ENCODE peak calls at places on chromosomes 16 and 17, in ten cellular contexts. X is stomach; W is DMS153; B is mucosa of descending colon; I is upper lobe of right lung; O is MV-4-11; K is activated naive CD4-positive, alpha-beta T cell treated with anti-CD3 and anti-CD28 coated beads, Interleukin-2, amount 50 U/mL, for 72 hours; V is hypothalamus; R is anterior cingulate cortex; F is iris pigment epithelial cell. H is an unnamed sample.

GRCh38 chr17:30379303-30380105 is 777 bp downstream of the CPD start:
- DNase-seq in K (no peak), X (peak; percentile 34), I (peak; percentile 73), O (no peak), W (no peak), B (peak; percentile 34), R (no peak), F (no peak), V (no peak), H (peak; percentile 47)

GRCh38 chr17:20008242-20009051 is 712 bp upstream of the SPECC1 start:
- DNase-seq in B (peak; percentile 17), O (no peak), F (peak; percentile 8), I (no peak), K (peak; percentile 60), R (no peak), X (no peak), W (no peak), V (no peak), H (peak; percentile 43)

GRCh38 chr17:31581491-31581890 is 190.0 kb downstream of the RAB11FIP4 start:
- DNase-seq in X (peak; percentile 64), F (no peak), I (no peak), R (no peak), K (no peak), B (no peak), V (no peak), O (peak; percentile 9), W (no peak), H (peak; percentile 62)

GRCh38 chr16:84013787-84014569 is 28.6 kb downstream of the SLC38A8 start:
- DNase-seq in W (peak; percentile 90), X (peak; percentile 91), B (peak; percentile 94), V (no peak), R (no peak), I (peak; percentile 89), F (peak; percentile 83), K (peak; percentile 79), O (peak; percentile 95), H (peak; percentile 84)

GRCh38 chr16:67563708-67564468 is 1.6 kb downstream of the CTCF start:
- DNase-seq in X (peak; percentile 46), V (peak; percentile 6), K (no peak), O (peak; percentile 74), W (no peak), F (peak; percentile 93), I (no peak), B (peak; percentile 53), R (no peak), H (peak; percentile 82)

GRCh38 chr17:10698116-10698818 is 873 bp downstream of the ADPRM start:
- DNase-seq in V (no peak), B (peak; percentile 21), R (no peak), K (no peak), F (peak; percentile 38), I (no peak), O (peak; percentile 27), X (no peak), W (no peak), H (peak; percentile 70)

GRCh38 chr17:18117533-18117932 is 9.0 kb downstream of the MYO15A start:
- DNase-seq in B (no peak), F (peak; percentile 8), W (no peak), K (no peak), O (no peak), I (no peak), R (no peak), X (no peak), V (no peak), H (no peak)

GRCh38 chr17:75010683-75011406 is 1.6 kb upstream of the MRPL58 start:
- DNase-seq in I (no peak), F (peak; percentile 47), K (no peak), B (peak; percentile 57), R (no peak), W (peak; percentile 85), O (peak; percentile 13), X (peak; percentile 71), V (no peak), H (no peak)

GRCh38 chr16:89041571-89042481 is 51.8 kb upstream of the ACSF3 start:
- DNase-seq in R (no peak), B (no peak), K (no peak), X (no peak), F (no peak), I (peak; percentile 45), O (no peak), V (no peak), W (no peak), H (no peak)

GRCh38 chr17:47839071-47839470 is 2.0 kb downstream of the SCRN2 start:
- DNase-seq in V (no peak), R (no peak), B (no peak), K (no peak), X (no peak), O (no peak), W (no peak), I (no peak), F (no peak), H (no peak)

GRCh38 chr17:58208344-58208743 is 10.7 kb downstream of the MKS1 start:
- DNase-seq in B (no peak), O (no peak), F (no peak), R (no peak), I (no peak), X (no peak), W (no peak), K (no peak), V (no peak), H (no peak)

GRCh38 chr17:20121359-20122235 is 112.4 kb downstream of the SPECC1 start:
- DNase-seq in V (peak; percentile 35), O (peak; percentile 39), K (peak; percentile 60), F (peak; percentile 49), R (no peak), B (peak; percentile 87), X (peak; percentile 73), W (no peak), I (peak; percentile 72), H (peak; percentile 71)

GRCh38 chr16:31002252-31002700 is 8.2 kb downstream of the STX1B start:
- DNase-seq in X (no peak), O (no peak), I (no peak), R (no peak), V (no peak), B (no peak), F (no peak), W (no peak), K (no peak), H (no peak)

GRCh38 chr16:67393111-67393789 is at the start of gene TPPP3:
- DNase-seq in F (peak; percentile 80), O (peak; percentile 5), V (peak; percentile 80), W (peak; percentile 71), X (peak; percentile 83), R (peak; percentile 41), B (peak; percentile 90), K (no peak), I (peak; percentile 90), H (no peak)

GRCh38 chr16:30185141-30185682 is 1.8 kb downstream of the CORO1A start:
- DNase-seq in B (peak; percentile 30), O (peak; percentile 70), X (no peak), R (no peak), K (no peak), I (peak; percentile 67), F (no peak), V (no peak), W (no peak), H (no peak)

GRCh38 chr17:50620848-50621247 is 13.8 kb upstream of the ABCC3 start:
- DNase-seq in I (no peak), O (no peak), K (no peak), W (no peak), F (no peak), R (no peak), B (no peak), V (no peak), X (no peak), H (no peak)

GRCh38 chr16:50680907-50681885 is at the start of gene SNX20:
- DNase-seq in I (no peak), V (no peak), F (no peak), W (no peak), B (peak; percentile 46), X (peak; percentile 43), O (peak; percentile 89), K (peak; percentile 73), R (no peak), H (peak; percentile 90)

GRCh38 chr16:77435240-77435819 is 496 bp upstream of the ADAMTS18 start:
- DNase-seq in I (no peak), B (no peak), R (no peak), V (no peak), O (no peak), X (no peak), K (no peak), W (no peak), F (no peak), H (no peak)

GRCh38 chr16:57087003-57087402 is 5.4 kb upstream of the CPNE2 start:
- DNase-seq in W (no peak), V (no peak), F (no peak), B (no peak), R (no peak), K (no peak), X (no peak), O (no peak), I (no peak), H (no peak)

GRCh38 chr16:21580807-21581206 is 18.6 kb upstream of the METTL9 start:
- DNase-seq in V (no peak), B (no peak), X (no peak), I (no peak), F (no peak), O (no peak), W (no peak), K (no peak), R (no peak), H (no peak)

GRCh38 chr16:87603684-87604571 is 1.6 kb downstream of the JPH3 start:
- DNase-seq in O (no peak), W (no peak), K (no peak), R (no peak), B (no peak), I (no peak), V (no peak), F (no peak), X (no peak), H (no peak)

GRCh38 chr17:51590071-51590470 is 329.7 kb downstream of the UTP18 start:
- DNase-seq in K (no peak), I (no peak), R (no peak), X (no peak), V (no peak), O (no peak), F (no peak), B (no peak), W (no peak), H (no peak)

GRCh38 chr17:62705781-62706597 is 78.5 kb downstream of the MRC2 start:
- DNase-seq in V (peak; percentile 48), F (no peak), X (no peak), R (no peak), I (peak; percentile 47), W (no peak), O (no peak), K (peak; percentile 44), B (no peak), H (no peak)

GRCh38 chr16:50274771-50275415 is 8.5 kb downstream of the ADCY7 start:
- DNase-seq in K (no peak), F (no peak), B (no peak), O (no peak), X (no peak), R (no peak), W (no peak), V (no peak), I (peak; percentile 41), H (no peak)

GRCh38 chr17:78935419-78936323 is 10.5 kb upstream of the TIMP2 start:
- DNase-seq in W (no peak), X (peak; percentile 41), F (peak; percentile 98), R (no peak), K (no peak), O (no peak), I (no peak), V (no peak), B (peak; percentile 50), H (no peak)

GRCh38 chr17:44655983-44656700 is at the start of gene MEIOC:
- DNase-seq in B (no peak), W (peak; percentile 80), R (no peak), V (no peak), I (no peak), X (no peak), K (no peak), F (peak; percentile 6), O (no peak), H (no peak)

GRCh38 chr17:59702304-59702703 is 4.9 kb downstream of the PTRH2 start:
- DNase-seq in B (no peak), F (no peak), X (no peak), W (no peak), V (no peak), K (no peak), I (no peak), R (no peak), O (no peak), H (no peak)